ENCODE peak calls at places on chromosomes 12 and 14, in seven cellular contexts. B, Z, T, H, P, E and F are unnamed samples.

GRCh38 chr12:20549115-20549719 is 145.9 kb upstream of the SLCO1C1 start:
- DNase-seq in E (no peak), H (no peak), B (no peak), P (peak), Z (peak), T (peak), F (no peak)

GRCh38 chr12:104011265-104011664 is 38.7 kb downstream of the GLT8D2 start:
- DNase-seq in Z (peak), P (peak), T (peak), H (no peak), E (peak), B (no peak), F (peak)

GRCh38 chr14:102805454-102805891 is 28.2 kb downstream of the TRAF3 start:
- DNase-seq in Z (peak), T (no peak), P (peak), B (no peak), E (no peak), H (no peak), F (no peak)

GRCh38 chr14:91249841-91250616 is 5.5 kb upstream of the GPR68 start:
- DNase-seq in T (no peak), P (no peak), H (no peak), E (no peak), B (no peak), Z (peak), F (peak)

GRCh38 chr12:128019996-128020544 is 246.9 kb upstream of the TMEM132C start:
- DNase-seq in T (no peak), E (no peak), Z (no peak), P (no peak), B (no peak), H (no peak), F (no peak)

GRCh38 chr14:65101631-65102440 is 481 bp downstream of the MAX start:
- DNase-seq in Z (no peak), T (peak), P (no peak), E (no peak), H (peak), B (peak), F (no peak)

GRCh38 chr14:50340045-50340444 is 27.9 kb downstream of the DMAC2L start:
- DNase-seq in B (no peak), T (no peak), H (no peak), Z (no peak), P (no peak), E (no peak), F (no peak)

GRCh38 chr12:123531091-123531490 is 2.4 kb downstream of the RILPL1 start:
- DNase-seq in Z (no peak), B (no peak), P (no peak), T (no peak), H (no peak), E (no peak), F (no peak)

GRCh38 chr12:68665016-68665569 is 21.7 kb upstream of the NUP107 start:
- DNase-seq in P (no peak), B (no peak), T (peak), Z (no peak), E (no peak), H (no peak), F (no peak)

GRCh38 chr12:57908511-57908910 is 32.9 kb upstream of the ATP23 start:
- DNase-seq in Z (no peak), H (no peak), E (no peak), B (no peak), T (no peak), P (no peak), F (no peak)
- TF ChIP-seq CTCF in Z (no peak), H (no peak), E (no peak), B (no peak), T (no peak), P (no peak), F (no peak)

GRCh38 chr12:52082026-52082667 is 2.6 kb downstream of the SMIM41 start:
- DNase-seq in T (no peak), E (no peak), Z (no peak), H (no peak), B (peak), P (no peak), F (no peak)

GRCh38 chr12:52082668-52082987 is 3.1 kb downstream of the SMIM41 start:
- DNase-seq in Z (no peak), T (no peak), E (no peak), B (no peak), H (no peak), P (no peak), F (no peak)

GRCh38 chr12:52082988-52083637 is 3.6 kb downstream of the SMIM41 start:
- DNase-seq in E (no peak), B (peak), P (peak), T (peak), Z (peak), H (no peak), F (no peak)

GRCh38 chr12:52084491-52085231 is 5.2 kb downstream of the SMIM41 start:
- DNase-seq in T (no peak), B (no peak), H (no peak), Z (no peak), P (no peak), E (no peak), F (no peak)

DNA sequence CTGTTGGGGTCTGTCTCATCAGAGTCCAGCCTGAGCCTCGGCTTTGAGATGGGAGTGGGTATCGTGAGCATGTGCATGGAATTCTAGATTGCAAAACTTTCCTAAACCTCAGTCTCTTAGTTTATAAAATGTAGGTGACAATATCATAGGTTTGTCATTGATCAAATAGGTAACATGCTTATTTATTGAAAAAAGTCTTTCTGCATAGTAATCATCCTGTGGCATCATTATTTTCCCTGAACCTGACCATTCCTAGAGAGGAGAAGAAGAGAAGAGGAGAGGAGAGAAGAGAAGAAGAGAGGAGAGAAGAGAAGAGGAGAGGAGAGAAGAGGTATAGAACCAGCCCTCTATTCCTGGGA is 4.1 kb downstream of the SMIM41 start:
- DNase-seq in E (no peak), B (no peak), Z (no peak), H (no peak), P (no peak), T (no peak), F (no peak)
- TF ChIP-seq CTCF in E (no peak), B (no peak), Z (no peak), H (no peak), P (no peak), T (no peak), F (no peak)

DNA sequence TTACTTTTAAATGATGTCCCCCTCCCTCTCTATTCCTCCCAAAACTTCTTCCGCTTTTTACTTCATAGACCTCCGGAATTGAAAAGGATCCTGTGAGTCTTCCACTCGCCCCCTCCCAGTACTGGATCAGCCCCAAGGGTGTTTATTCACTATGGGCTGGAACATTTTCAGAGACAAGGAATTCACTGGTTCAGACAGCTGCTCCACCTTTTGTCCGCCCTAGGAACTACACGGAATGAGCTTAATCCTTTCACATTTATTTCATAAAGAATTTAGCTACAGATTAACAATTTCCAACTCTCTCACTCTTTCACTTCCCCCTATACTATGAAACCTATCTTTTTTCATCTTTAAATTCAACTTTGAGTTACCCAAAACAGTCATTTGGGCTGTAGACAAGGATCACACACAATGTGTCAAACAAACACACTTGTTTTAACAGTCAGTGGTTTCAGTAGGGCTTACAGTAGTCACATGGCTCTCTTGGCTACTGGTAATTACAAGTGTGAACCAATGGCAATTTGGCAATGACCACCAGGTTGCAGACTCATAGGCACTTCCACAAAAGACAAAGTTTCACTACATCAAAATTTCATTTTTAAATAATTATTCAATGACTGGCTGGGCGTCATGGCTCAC is 20.6 kb downstream of the CNIH1 start:
- DNase-seq in P (peak), E (no peak), T (peak), Z (peak), H (no peak), B (no peak), F (no peak)
- TF ChIP-seq CTCF in P (peak), E (peak), T (peak), Z (peak), H (peak), B (peak), F (peak)

DNA sequence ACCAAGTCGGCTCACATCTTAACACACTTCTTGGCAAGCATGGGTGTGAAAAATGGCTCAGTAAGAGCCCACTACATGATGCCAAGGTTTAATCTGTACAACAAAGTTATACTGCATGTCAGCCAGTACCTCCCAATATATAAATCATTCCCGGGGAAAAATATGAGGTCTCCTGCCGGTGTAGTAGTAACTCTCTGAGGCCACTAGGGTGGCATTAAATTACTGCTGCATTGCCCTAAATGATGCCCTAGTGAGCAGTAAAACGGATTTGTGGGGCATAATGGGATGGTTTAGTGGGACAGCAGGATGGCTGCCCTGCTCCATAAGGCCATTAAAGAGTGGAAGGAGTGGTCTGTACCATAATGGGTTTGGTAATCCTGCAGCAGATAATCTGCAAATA is 267.7 kb downstream of the MED13L start:
- DNase-seq in E (no peak), T (no peak), Z (peak), B (no peak), H (no peak), P (no peak), F (no peak)
- TF ChIP-seq CTCF in E (peak), T (peak), Z (peak), B (no peak), H (peak), P (peak), F (peak)